ENCODE peak calls at places on chromosome 12, in four cellular contexts. D, X, J and I are unnamed samples.
A peak's percentile ranks its signal among the peaks of the same experiment; 100 is the strongest.

GRCh38 chr12:68137278-68137930 is 22.1 kb downstream of the IFNG start:
- DNase-seq in X (no peak), D (no peak), J (no peak), I (no peak)

GRCh38 chr12:108297895-108298760 is 41.0 kb downstream of the CMKLR1 start:
- DNase-seq in X (no peak), D (no peak), J (no peak), I (no peak)

GRCh38 chr12:26226629-26227375 is 31.4 kb downstream of the SSPN start:
- DNase-seq in X (no peak), J (peak; percentile 31), D (peak; percentile 58), I (no peak)

GRCh38 chr12:132375747-132376463 is 46.5 kb upstream of the GALNT9 start:
- DNase-seq in D (no peak), X (no peak), J (no peak), I (no peak)

GRCh38 chr12:6273931-6274687 is 36.4 kb upstream of the PLEKHG6 start:
- DNase-seq in J (no peak), D (no peak), X (no peak), I (no peak)

GRCh38 chr12:45415393-45415817 is 199.5 kb downstream of the ANO6 start:
- DNase-seq in D (peak; percentile 26), X (no peak), J (peak; percentile 100), I (no peak)

GRCh38 chr12:39341179-39341578 is 101.7 kb downstream of the KIF21A start:
- DNase-seq in D (no peak), X (no peak), J (peak; percentile 62), I (no peak)

GRCh38 chr12:105317453-105317852 is 13.0 kb upstream of the C12orf75 start:
- DNase-seq in D (no peak), X (no peak), J (peak; percentile 74), I (no peak)

GRCh38 chr12:27822076-27822712 is 42.2 kb upstream of the MANSC4 start:
- DNase-seq in D (no peak), X (no peak), J (peak; percentile 97), I (no peak)

GRCh38 chr12:14904854-14905253 is 19.2 kb upstream of the MGP start:
- DNase-seq in X (no peak), J (no peak), D (no peak), I (no peak)

GRCh38 chr12:26277511-26278246 is 82.3 kb downstream of the SSPN start:
- DNase-seq in J (no peak), X (no peak), D (no peak), I (no peak)

GRCh38 chr12:43776498-43776897 is 17.7 kb downstream of the IRAK4 start:
- DNase-seq in J (no peak), D (peak; percentile 39), X (peak; percentile 25), I (no peak)

GRCh38 chr12:56315256-56315625 is 547 bp downstream of the CNPY2 start:
- DNase-seq in X (no peak), J (peak; percentile 18), D (no peak), I (no peak)

GRCh38 chr12:62683724-62684501 is 217.3 kb downstream of the MON2 start:
- DNase-seq in J (peak; percentile 38), D (no peak), X (no peak), I (no peak)

GRCh38 chr12:5921966-5922365 is 23.1 kb downstream of the ANO2 start:
- DNase-seq in D (no peak), J (no peak), X (no peak), I (no peak)

GRCh38 chr12:41992029-41992428 is 152.6 kb downstream of the GXYLT1 start:
- DNase-seq in X (no peak), D (no peak), J (peak; percentile 3), I (no peak)

GRCh38 chr12:92908108-92908507 is 21.0 kb downstream of the EEA1 start:
- DNase-seq in D (no peak), J (no peak), X (peak; percentile 66), I (no peak)

GRCh38 chr12:132608231-132609171 is 1.9 kb downstream of the LRCOL1 start:
- DNase-seq in J (no peak), X (no peak), D (no peak), I (no peak)

GRCh38 chr12:46445551-46446235 is 73.1 kb upstream of the SLC38A2 start:
- DNase-seq in X (no peak), D (no peak), J (peak; percentile 49), I (no peak)

GRCh38 chr12:55957106-55957859 is 8.6 kb downstream of the PMEL start:
- DNase-seq in D (no peak), X (no peak), J (no peak), I (no peak)

GRCh38 chr12:57229041-57229633 is 374 bp upstream of the SHMT2 start:
- DNase-seq in X (no peak), D (no peak), J (no peak), I (peak; percentile 61)

GRCh38 chr12:67484788-67485480 is 163.6 kb upstream of the DYRK2 start:
- DNase-seq in D (no peak), J (no peak), X (peak; percentile 19), I (no peak)

GRCh38 chr12:14322403-14322802 is 43.1 kb upstream of the ATF7IP start:
- DNase-seq in J (peak; percentile 66), X (no peak), D (no peak), I (no peak)

GRCh38 chr12:11763760-11764520 is 114.5 kb downstream of the ETV6 start:
- DNase-seq in J (peak; percentile 90), D (no peak), X (no peak), I (no peak)

GRCh38 chr12:75478395-75478794 is 2.2 kb upstream of the GLIPR1 start:
- DNase-seq in J (peak; percentile 86), D (no peak), X (peak; percentile 86), I (peak; percentile 28)

GRCh38 chr12:3432868-3433267 is 58.1 kb upstream of the PRMT8 start:
- DNase-seq in X (no peak), J (no peak), D (no peak), I (no peak)

GRCh38 chr12:124715121-124715990 is 147.9 kb upstream of the NCOR2 start:
- DNase-seq in J (peak; percentile 44), D (peak; percentile 48), X (no peak), I (no peak)

GRCh38 chr12:52493172-52493571 is at the start of gene KRT6A:
- DNase-seq in X (no peak), D (no peak), J (no peak), I (no peak)